ENCODE peak calls at places on chromosomes 1 and 21, in five cellular contexts. R, B, C, S and I are unnamed samples.

GRCh38 chr1:94646151-94646643 is 104.6 kb upstream of the F3 start:
- DNase-seq in S (no peak), B (no peak), C (no peak), R (no peak), I (no peak)

GRCh38 chr1:192859808-192860207 is 51.0 kb downstream of the RGS2 start:
- DNase-seq in C (no peak), R (no peak), B (no peak), S (no peak), I (no peak)

GRCh38 chr1:89844860-89845259 is 24.0 kb downstream of the LRRC8D start:
- DNase-seq in B (no peak), C (no peak), S (no peak), R (no peak), I (no peak)

GRCh38 chr1:47510282-47510811 is 72.5 kb downstream of the FOXD2 start:
- DNase-seq in B (no peak), S (no peak), R (no peak), C (no peak), I (no peak)

GRCh38 chr1:230857822-230858221 is 10.5 kb downstream of the C1orf198 start:
- DNase-seq in C (no peak), R (no peak), S (no peak), B (no peak), I (no peak)

GRCh38 chr1:32014199-32014936 is 700 bp downstream of the KHDRBS1 start:
- DNase-seq in S (peak; percentile 38), R (peak; percentile 18), C (peak; percentile 84), B (no peak), I (no peak)

GRCh38 chr1:226820935-226821718 is 49.3 kb upstream of the PSEN2 start:
- DNase-seq in B (no peak), R (peak; percentile 49), C (no peak), S (no peak), I (no peak)

GRCh38 chr1:60132985-60133673 is 59.6 kb upstream of the C1orf87 start:
- DNase-seq in R (no peak), S (no peak), B (no peak), C (peak; percentile 85), I (no peak)

GRCh38 chr1:41665962-41666917 is 181.8 kb upstream of the EDN2 start:
- DNase-seq in B (no peak), R (no peak), S (no peak), C (no peak), I (no peak)

GRCh38 chr1:26220199-26220912 is 13.6 kb upstream of the CEP85 start:
- DNase-seq in R (no peak), S (no peak), B (no peak), C (no peak), I (no peak)

GRCh38 chr1:165403835-165404482 is 41.0 kb downstream of the RXRG start:
- DNase-seq in R (no peak), B (no peak), C (no peak), S (peak; percentile 30), I (no peak)

GRCh38 chr1:162502928-162503327 is 5.3 kb downstream of the UHMK1 start:
- DNase-seq in B (no peak), R (no peak), C (no peak), S (no peak), I (no peak)

GRCh38 chr1:110098222-110099026 is 13.8 kb upstream of the UBL4B start:
- DNase-seq in R (no peak), S (no peak), C (no peak), B (no peak), I (no peak)

GRCh38 chr1:76179297-76179696 is 104.8 kb downstream of the ST6GALNAC3 start:
- DNase-seq in B (no peak), S (no peak), C (no peak), R (no peak), I (no peak)

GRCh38 chr21:25733859-25734653 is 648 bp downstream of the ATP5PF start:
- DNase-seq in C (no peak), B (no peak), R (no peak), S (peak; percentile 40), I (no peak)

GRCh38 chr1:154431586-154432373 is 26.6 kb downstream of the IL6R start:
- DNase-seq in B (no peak), R (peak; percentile 42), S (peak; percentile 44), C (no peak), I (no peak)

GRCh38 chr1:7644086-7644485 is 127.0 kb upstream of the VAMP3 start:
- DNase-seq in R (no peak), C (no peak), B (no peak), S (no peak), I (no peak)

GRCh38 chr1:22528451-22528850 is 34.8 kb upstream of the EPHA8 start:
- DNase-seq in R (no peak), S (no peak), C (no peak), B (no peak), I (no peak)

GRCh38 chr1:154698320-154699096 is 90.5 kb upstream of the ADAR start:
- DNase-seq in C (no peak), R (no peak), B (no peak), S (peak; percentile 26), I (no peak)

GRCh38 chr1:174795806-174796205 is 203.9 kb upstream of the CACYBP start:
- DNase-seq in C (no peak), R (no peak), S (no peak), B (no peak), I (no peak)

GRCh38 chr1:234473123-234473522 is 5.9 kb downstream of the TARBP1 start:
- DNase-seq in B (no peak), S (no peak), C (no peak), R (no peak), I (no peak)

GRCh38 chr1:23149110-23149509 is 19.5 kb downstream of the LUZP1 start:
- DNase-seq in S (no peak), R (no peak), B (peak; percentile 47), C (no peak), I (no peak)

GRCh38 chr1:112995890-112996289 is 39.9 kb upstream of the SLC16A1 start:
- DNase-seq in S (no peak), R (no peak), B (no peak), C (no peak), I (no peak)

GRCh38 chr1:214902636-214903320 is 179.8 kb upstream of the KCNK2 start:
- DNase-seq in S (no peak), C (no peak), B (no peak), R (no peak), I (no peak)

GRCh38 chr21:22791986-22792560 is 1793.9 kb downstream of the NCAM2 start:
- DNase-seq in R (no peak), S (peak; percentile 4), C (no peak), B (peak; percentile 1), I (peak; percentile 4)

GRCh38 chr1:246583448-246584185 is 17.4 kb downstream of the CNST start:
- DNase-seq in S (no peak), B (no peak), C (no peak), R (no peak), I (no peak)

GRCh38 chr21:27225142-27225541 is 258.3 kb upstream of the ADAMTS5 start:
- DNase-seq in C (no peak), R (no peak), B (no peak), S (no peak), I (no peak)

GRCh38 chr1:42183210-42183609 is 18.7 kb upstream of the GUCA2A start:
- DNase-seq in C (no peak), S (no peak), R (no peak), B (no peak), I (no peak)

GRCh38 chr1:245212221-245212710 is 57.5 kb downstream of the KIF26B start:
- DNase-seq in S (no peak), R (no peak), C (no peak), B (no peak), I (no peak)

GRCh38 chr1:198253668-198254067 is 96.9 kb downstream of the NEK7 start:
- DNase-seq in R (no peak), C (no peak), S (no peak), B (peak; percentile 9), I (peak; percentile 50)

GRCh38 chr1:46340404-46341221 is at the start of gene NSUN4:
- DNase-seq in C (peak; percentile 96), B (peak; percentile 67), R (peak; percentile 81), S (peak; percentile 87), I (peak; percentile 71)

GRCh38 chr1:173341307-173341706 is 134.2 kb upstream of the TNFSF4 start:
- DNase-seq in C (no peak), B (no peak), R (no peak), S (no peak), I (no peak)

GRCh38 chr1:145885738-145886287 is at the start of gene ANKRD35:
- DNase-seq in R (peak; percentile 44), S (peak; percentile 87), C (no peak), B (peak; percentile 83), I (peak; percentile 25)

GRCh38 chr1:40477680-40478057 is 579 bp downstream of the ZFP69 start:
- DNase-seq in C (no peak), B (no peak), R (no peak), S (peak; percentile 14), I (no peak)

GRCh38 chr1:9787702-9788101 is 36.1 kb downstream of the CLSTN1 start:
- DNase-seq in S (peak; percentile 47), R (no peak), C (no peak), B (peak; percentile 12), I (peak; percentile 80)

GRCh38 chr1:21801100-21801499 is 11.0 kb upstream of the LDLRAD2 start:
- DNase-seq in R (no peak), B (no peak), S (no peak), C (no peak), I (no peak)

GRCh38 chr1:29084196-29084521 is 39.5 kb downstream of the TMEM200B start:
- DNase-seq in C (no peak), S (no peak), B (no peak), R (no peak), I (no peak)

GRCh38 chr1:35809156-35810095 is 1.6 kb downstream of the AGO4 start:
- DNase-seq in C (no peak), S (no peak), B (no peak), R (no peak), I (no peak)